ENCODE peak calls at places on chromosomes 3 and 15, in four cellular contexts. O, F, N and H are unnamed samples.

GRCh38 chr3:156382458-156383346 is 172.2 kb downstream of the SSR3 start:
- DNase-seq in O (peak), F (no peak), N (peak), H (peak)

GRCh38 chr3:114411811-114412803 is 118.3 kb downstream of the TIGIT start:
- DNase-seq in O (no peak), F (no peak), N (no peak), H (no peak)

GRCh38 chr15:101675015-101675414 is 22.8 kb upstream of the TM2D3 start:
- DNase-seq in O (no peak), F (no peak), N (no peak), H (peak)

GRCh38 chr15:22895465-22896190 is 57.2 kb downstream of the NIPA2 start:
- DNase-seq in O (no peak), F (no peak), N (no peak), H (no peak)

GRCh38 chr15:55535436-55535835 is 27.4 kb upstream of the DNAAF4 start:
- DNase-seq in O (no peak), F (no peak), N (no peak), H (no peak)

GRCh38 chr3:126494204-126494603 is 18.5 kb upstream of the ZXDC start:
- DNase-seq in O (no peak), F (no peak), N (no peak), H (no peak)

GRCh38 chr3:67006460-67006859 is 8.4 kb downstream of the KBTBD8 start:
- DNase-seq in O (no peak), F (no peak), N (no peak), H (no peak)

GRCh38 chr3:98972720-98973119 is 71.2 kb upstream of the DCBLD2 start:
- DNase-seq in O (no peak), F (no peak), N (no peak), H (no peak)